ENCODE peak calls at places on chromosomes 11 and 22, in eight cellular contexts. A is HCT116; D is uterus; L is gastrocnemius medialis; W is IMR-90; T is cardiac muscle cell; C is fibroblast of lung; B is CD8-positive, alpha-beta T cell. Y is an unnamed sample.

GRCh38 chr22:33049125-33049729 is 9.0 kb downstream of the SYN3 start:
- DNase-seq in D (peak; percentile 77), W (peak; percentile 67), L (peak; percentile 47), B (no peak), A (peak; percentile 44), T (peak; percentile 80), C (peak; percentile 62), Y (peak; percentile 30)

GRCh38 chr11:71406681-71407080 is 41.5 kb downstream of the DHCR7 start:
- DNase-seq in L (no peak), T (no peak), A (no peak), B (no peak), D (no peak), W (no peak), C (no peak), Y (no peak)

GRCh38 chr22:20805972-20806471 is 32.1 kb downstream of the SERPIND1 start:
- DNase-seq in D (no peak), B (no peak), L (no peak), A (no peak), W (peak; percentile 10), C (peak; percentile 12), T (no peak), Y (no peak)

GRCh38 chr11:14905104-14906033 is 13.3 kb upstream of the CYP2R1 start:
- DNase-seq in A (no peak), T (peak; percentile 38), B (peak; percentile 69), C (peak; percentile 35), D (peak; percentile 22), W (peak; percentile 10), L (peak; percentile 19), Y (peak; percentile 78)

GRCh38 chr11:22703040-22703439 is 36.6 kb downstream of the GAS2 start:
- DNase-seq in W (peak; percentile 77), D (no peak), C (peak; percentile 88), A (peak; percentile 28), L (no peak), T (peak; percentile 52), B (no peak), Y (no peak)

GRCh38 chr22:27112273-27112672 is 454.9 kb downstream of the MIAT start:
- DNase-seq in B (no peak), A (no peak), W (no peak), C (no peak), D (no peak), L (no peak), T (no peak), Y (no peak)

GRCh38 chr11:69950120-69950519 is 128.0 kb upstream of the ANO1 start:
- DNase-seq in B (no peak), D (no peak), W (peak; percentile 31), T (no peak), C (no peak), L (no peak), A (peak; percentile 58), Y (no peak)

GRCh38 chr11:43381802-43382201 is 23.1 kb downstream of the TTC17 start:
- DNase-seq in C (no peak), A (no peak), L (no peak), D (no peak), T (no peak), B (no peak), W (no peak), Y (no peak)

GRCh38 chr11:132898021-132898420 is 634.3 kb downstream of the OPCML start:
- DNase-seq in B (no peak), T (no peak), A (no peak), L (no peak), D (no peak), C (peak; percentile 69), W (peak; percentile 73), Y (no peak)

GRCh38 chr11:36724742-36725387 is 126.8 kb upstream of the RAG2 start:
- DNase-seq in W (no peak), L (no peak), A (no peak), D (no peak), T (no peak), C (no peak), B (no peak), Y (no peak)

GRCh38 chr11:10305964-10306918 is 1.4 kb downstream of the ADM start:
- DNase-seq in T (peak; percentile 60), W (peak; percentile 32), D (peak; percentile 36), L (no peak), A (no peak), B (no peak), C (no peak), Y (no peak)

GRCh38 chr11:6321356-6321755 is 1.1 kb upstream of the CAVIN3 start:
- DNase-seq in D (peak; percentile 32), C (no peak), T (no peak), B (no peak), L (no peak), W (no peak), A (no peak), Y (no peak)

GRCh38 chr11:99973993-99974392 is 713.1 kb upstream of the ARHGAP42 start:
- DNase-seq in L (no peak), B (no peak), T (no peak), D (no peak), A (no peak), W (no peak), C (no peak), Y (no peak)

GRCh38 chr22:41217553-41218157 is 12.5 kb downstream of the L3MBTL2 start:
- DNase-seq in L (peak; percentile 52), A (no peak), T (no peak), B (no peak), W (peak; percentile 92), C (peak; percentile 68), D (peak; percentile 67), Y (no peak)

GRCh38 chr11:125179895-125180294 is 15.3 kb downstream of the PKNOX2 start:
- DNase-seq in C (no peak), A (no peak), W (no peak), B (no peak), L (no peak), D (no peak), T (no peak), Y (no peak)

GRCh38 chr11:114017723-114018122 is 41.8 kb upstream of the ZBTB16 start:
- DNase-seq in W (no peak), T (no peak), L (no peak), B (no peak), D (no peak), A (no peak), C (peak; percentile 23), Y (no peak)

GRCh38 chr22:44957267-44957905 is 52.4 kb downstream of the PHF21B start:
- DNase-seq in L (no peak), C (no peak), W (peak; percentile 6), D (no peak), A (no peak), B (no peak), T (peak; percentile 37), Y (no peak)

GRCh38 chr22:49170053-49170452 is 657.6 kb downstream of the BRD1 start:
- DNase-seq in C (no peak), B (no peak), A (no peak), T (no peak), D (no peak), L (no peak), W (no peak), Y (no peak)
- H3K9me3 ChIP-seq in C (no peaks in the 10 kb centered on the region), B (no peaks in the 10 kb centered on the region), A (no peaks in the 10 kb centered on the region), T (no peaks in the 10 kb centered on the region), D (no peaks in the 10 kb centered on the region), L (no peaks in the 10 kb centered on the region), W (peaks cover 46% of the 10 kb centered on the region), Y (no peaks in the 10 kb centered on the region)

DNA sequence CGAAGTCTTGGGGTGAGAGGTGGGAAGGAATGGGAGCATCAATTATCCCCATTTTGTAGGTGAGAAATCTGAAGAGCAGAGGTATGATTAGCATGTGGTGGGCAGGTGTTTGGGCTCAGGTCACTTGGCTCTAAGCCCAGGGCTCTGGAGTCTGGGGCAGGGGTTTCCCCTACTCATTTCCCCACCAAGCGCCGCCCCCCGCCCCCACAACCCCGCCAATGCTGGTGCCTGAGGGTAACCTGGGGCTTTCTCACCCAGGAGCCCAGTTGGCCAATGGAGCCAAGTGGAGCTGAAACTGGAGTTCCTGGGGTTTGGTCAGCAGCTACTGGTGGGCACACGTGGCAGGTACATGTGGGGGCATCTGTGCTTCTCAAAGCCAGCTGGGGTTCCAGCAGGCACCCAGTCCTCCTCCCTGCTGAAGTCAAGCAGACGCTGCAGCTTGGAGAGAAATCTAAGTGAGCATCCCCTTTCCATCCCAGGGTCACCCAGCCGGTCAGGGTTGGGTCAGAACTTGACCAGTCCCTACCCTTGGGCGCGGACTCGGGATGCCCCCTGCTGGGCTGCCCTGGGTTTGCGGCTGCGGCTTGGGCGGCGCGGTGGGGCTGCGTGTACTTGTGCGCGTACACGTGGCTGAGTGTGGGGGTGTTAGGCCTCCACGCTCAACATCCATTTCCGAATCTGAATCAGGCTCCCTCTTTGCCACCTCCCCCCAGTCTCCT is 1.6 kb upstream of the CHRM1 start:
- DNase-seq in L (no peak), C (no peak), A (no peak), W (no peak), B (no peak), D (no peak), T (no peak), Y (no peak)
- H3K4me3 ChIP-seq in L (no peak overlapping the region), C (no peak overlapping the region), A (no peak overlapping the region), W (no peak overlapping the region), B (no peak overlapping the region), D (no peak overlapping the region), T (no peak overlapping the region), Y (no peak overlapping the region)

GRCh38 chr22:47846206-47846605 is 1083.8 kb downstream of the TBC1D22A start:
- DNase-seq in D (no peak), B (no peak), T (no peak), A (no peak), C (no peak), L (no peak), W (no peak), Y (no peak)
- H3K9me3 ChIP-seq in D (no peaks in the 10 kb centered on the region), B (no peaks in the 10 kb centered on the region), T (no peaks in the 10 kb centered on the region), A (no peaks in the 10 kb centered on the region), C (no peaks in the 10 kb centered on the region), L (no peaks in the 10 kb centered on the region), W (peaks cover 48% of the 10 kb centered on the region), Y (no peaks in the 10 kb centered on the region)

GRCh38 chr11:118265954-118266353 is 1.9 kb upstream of the MPZL2 start:
- DNase-seq in W (no peak), C (no peak), D (peak; percentile 22), L (no peak), T (no peak), B (no peak), A (no peak), Y (no peak)
- H3K4me3 ChIP-seq in W (no peak overlapping the region), C (no peak overlapping the region), D (no peak overlapping the region), L (no peak overlapping the region), T (no peak overlapping the region), B (no peak overlapping the region), A (no peak overlapping the region), Y (no peak overlapping the region)